ENCODE peak calls at places on chromosomes 13 and 19, in nine cellular contexts. One of them, this sample, is unnamed.

GRCh38 chr13:55302568-55302967 is 1838.2 kb upstream of the PRR20A start:
- DNase-seq in activated CD4-positive, alpha-beta T cell treated with anti-CD3 and anti-CD28 coated beads for 24 hours: no peak
- DNase-seq in bronchial epithelial cell: no peak
- DNase-seq in heart left ventricle: no peak
- DNase-seq in NCI-H1105: no peak
- DNase-seq in T follicular helper cell: no peak
- DNase-seq in mucosa of gallbladder: no peak
- DNase-seq in lower lobe of right lung: no peak
- DNase-seq in IMR-90: no peak
- DNase-seq in this sample: no peak

GRCh38 chr19:1161716-1162115 is 12.4 kb downstream of the SBNO2 start:
- DNase-seq in activated CD4-positive, alpha-beta T cell treated with anti-CD3 and anti-CD28 coated beads for 24 hours: no peak
- DNase-seq in bronchial epithelial cell: peak
- DNase-seq in heart left ventricle: no peak
- DNase-seq in NCI-H1105: no peak
- DNase-seq in T follicular helper cell: no peak
- DNase-seq in mucosa of gallbladder: no peak
- DNase-seq in lower lobe of right lung: peak
- DNase-seq in IMR-90: peak
- DNase-seq in this sample: no peak

GRCh38 chr19:18469245-18470107 is 31.5 kb upstream of the ISYNA1 start:
- DNase-seq in activated CD4-positive, alpha-beta T cell treated with anti-CD3 and anti-CD28 coated beads for 24 hours: peak
- DNase-seq in bronchial epithelial cell: no peak
- DNase-seq in heart left ventricle: peak
- DNase-seq in NCI-H1105: peak
- DNase-seq in T follicular helper cell: peak
- DNase-seq in mucosa of gallbladder: peak
- DNase-seq in lower lobe of right lung: peak
- DNase-seq in IMR-90: peak
- DNase-seq in this sample: peak

GRCh38 chr13:30338331-30338851 is 31.0 kb upstream of the KATNAL1 start:
- DNase-seq in activated CD4-positive, alpha-beta T cell treated with anti-CD3 and anti-CD28 coated beads for 24 hours: no peak
- DNase-seq in bronchial epithelial cell: peak
- DNase-seq in heart left ventricle: no peak
- DNase-seq in NCI-H1105: no peak
- DNase-seq in T follicular helper cell: no peak
- DNase-seq in mucosa of gallbladder: peak
- DNase-seq in lower lobe of right lung: no peak
- DNase-seq in IMR-90: peak
- DNase-seq in this sample: peak

GRCh38 chr19:29849234-29849633 is 37.4 kb downstream of the CCNE1 start:
- DNase-seq in activated CD4-positive, alpha-beta T cell treated with anti-CD3 and anti-CD28 coated beads for 24 hours: no peak
- DNase-seq in bronchial epithelial cell: no peak
- DNase-seq in heart left ventricle: no peak
- DNase-seq in NCI-H1105: no peak
- DNase-seq in T follicular helper cell: no peak
- DNase-seq in mucosa of gallbladder: no peak
- DNase-seq in lower lobe of right lung: no peak
- DNase-seq in IMR-90: no peak
- DNase-seq in this sample: no peak

GRCh38 chr13:41700790-41701310 is 243.5 kb downstream of the RGCC start:
- DNase-seq in activated CD4-positive, alpha-beta T cell treated with anti-CD3 and anti-CD28 coated beads for 24 hours: no peak
- DNase-seq in bronchial epithelial cell: peak
- DNase-seq in heart left ventricle: peak
- DNase-seq in NCI-H1105: peak
- DNase-seq in T follicular helper cell: no peak
- DNase-seq in mucosa of gallbladder: peak
- DNase-seq in lower lobe of right lung: no peak
- DNase-seq in IMR-90: peak
- DNase-seq in this sample: no peak

GRCh38 chr13:56166864-56167263 is 973.9 kb upstream of the PRR20A start:
- DNase-seq in activated CD4-positive, alpha-beta T cell treated with anti-CD3 and anti-CD28 coated beads for 24 hours: no peak
- DNase-seq in bronchial epithelial cell: no peak
- DNase-seq in heart left ventricle: no peak
- DNase-seq in NCI-H1105: no peak
- DNase-seq in T follicular helper cell: no peak
- DNase-seq in mucosa of gallbladder: no peak
- DNase-seq in lower lobe of right lung: no peak
- DNase-seq in IMR-90: no peak
- DNase-seq in this sample: no peak

GRCh38 chr13:71624641-71625040 is 242.4 kb downstream of the DACH1 start:
- DNase-seq in activated CD4-positive, alpha-beta T cell treated with anti-CD3 and anti-CD28 coated beads for 24 hours: no peak
- DNase-seq in bronchial epithelial cell: no peak
- DNase-seq in heart left ventricle: no peak
- DNase-seq in NCI-H1105: no peak
- DNase-seq in T follicular helper cell: no peak
- DNase-seq in mucosa of gallbladder: no peak
- DNase-seq in lower lobe of right lung: no peak
- DNase-seq in IMR-90: no peak
- DNase-seq in this sample: no peak

GRCh38 chr13:71659427-71659826 is 207.6 kb downstream of the DACH1 start:
- DNase-seq in activated CD4-positive, alpha-beta T cell treated with anti-CD3 and anti-CD28 coated beads for 24 hours: no peak
- DNase-seq in bronchial epithelial cell: no peak
- DNase-seq in heart left ventricle: no peak
- DNase-seq in NCI-H1105: no peak
- DNase-seq in T follicular helper cell: no peak
- DNase-seq in mucosa of gallbladder: no peak
- DNase-seq in lower lobe of right lung: no peak
- DNase-seq in IMR-90: no peak
- DNase-seq in this sample: no peak

GRCh38 chr13:113152894-113153809 is 5.3 kb upstream of the PROZ start:
- DNase-seq in activated CD4-positive, alpha-beta T cell treated with anti-CD3 and anti-CD28 coated beads for 24 hours: no peak
- DNase-seq in bronchial epithelial cell: no peak
- DNase-seq in heart left ventricle: peak
- DNase-seq in NCI-H1105: peak
- DNase-seq in T follicular helper cell: no peak
- DNase-seq in mucosa of gallbladder: peak
- DNase-seq in lower lobe of right lung: peak
- DNase-seq in IMR-90: no peak
- DNase-seq in this sample: no peak

GRCh38 chr13:23868521-23868920 is 20.7 kb downstream of the MIPEP start:
- DNase-seq in activated CD4-positive, alpha-beta T cell treated with anti-CD3 and anti-CD28 coated beads for 24 hours: no peak
- DNase-seq in bronchial epithelial cell: peak
- DNase-seq in heart left ventricle: no peak
- DNase-seq in NCI-H1105: no peak
- DNase-seq in T follicular helper cell: no peak
- DNase-seq in mucosa of gallbladder: no peak
- DNase-seq in lower lobe of right lung: no peak
- DNase-seq in IMR-90: peak
- DNase-seq in this sample: no peak

GRCh38 chr19:45009625-45010255 is 8.5 kb downstream of the RELB start:
- DNase-seq in activated CD4-positive, alpha-beta T cell treated with anti-CD3 and anti-CD28 coated beads for 24 hours: no peak
- DNase-seq in bronchial epithelial cell: peak
- DNase-seq in heart left ventricle: no peak
- DNase-seq in NCI-H1105: no peak
- DNase-seq in T follicular helper cell: no peak
- DNase-seq in mucosa of gallbladder: no peak
- DNase-seq in lower lobe of right lung: no peak
- DNase-seq in IMR-90: no peak
- DNase-seq in this sample: no peak

GRCh38 chr19:52941941-52942370 is 18.7 kb upstream of the ZNF888 start:
- DNase-seq in activated CD4-positive, alpha-beta T cell treated with anti-CD3 and anti-CD28 coated beads for 24 hours: no peak
- DNase-seq in bronchial epithelial cell: peak
- DNase-seq in heart left ventricle: peak
- DNase-seq in NCI-H1105: peak
- DNase-seq in T follicular helper cell: no peak
- DNase-seq in mucosa of gallbladder: no peak
- DNase-seq in lower lobe of right lung: peak
- DNase-seq in IMR-90: peak
- DNase-seq in this sample: no peak

GRCh38 chr19:40663712-40664692 is 26.4 kb downstream of the NUMBL start:
- DNase-seq in activated CD4-positive, alpha-beta T cell treated with anti-CD3 and anti-CD28 coated beads for 24 hours: no peak
- DNase-seq in bronchial epithelial cell: no peak
- DNase-seq in heart left ventricle: peak
- DNase-seq in NCI-H1105: no peak
- DNase-seq in T follicular helper cell: no peak
- DNase-seq in mucosa of gallbladder: no peak
- DNase-seq in lower lobe of right lung: no peak
- DNase-seq in IMR-90: peak
- DNase-seq in this sample: no peak

GRCh38 chr13:111893071-111893606 is 173.8 kb upstream of the SOX1 start:
- DNase-seq in activated CD4-positive, alpha-beta T cell treated with anti-CD3 and anti-CD28 coated beads for 24 hours: no peak
- DNase-seq in bronchial epithelial cell: no peak
- DNase-seq in heart left ventricle: no peak
- DNase-seq in NCI-H1105: no peak
- DNase-seq in T follicular helper cell: no peak
- DNase-seq in mucosa of gallbladder: no peak
- DNase-seq in lower lobe of right lung: no peak
- DNase-seq in IMR-90: no peak
- DNase-seq in this sample: no peak

GRCh38 chr19:4390862-4391693 is 9.3 kb downstream of the SH3GL1 start:
- DNase-seq in activated CD4-positive, alpha-beta T cell treated with anti-CD3 and anti-CD28 coated beads for 24 hours: no peak
- DNase-seq in bronchial epithelial cell: peak
- DNase-seq in heart left ventricle: no peak
- DNase-seq in NCI-H1105: no peak
- DNase-seq in T follicular helper cell: no peak
- DNase-seq in mucosa of gallbladder: peak
- DNase-seq in lower lobe of right lung: no peak
- DNase-seq in IMR-90: no peak
- DNase-seq in this sample: no peak

GRCh38 chr19:4060621-4061177 is 6.0 kb downstream of the ZBTB7A start:
- DNase-seq in activated CD4-positive, alpha-beta T cell treated with anti-CD3 and anti-CD28 coated beads for 24 hours: no peak
- DNase-seq in bronchial epithelial cell: no peak
- DNase-seq in heart left ventricle: no peak
- DNase-seq in NCI-H1105: no peak
- DNase-seq in T follicular helper cell: no peak
- DNase-seq in mucosa of gallbladder: no peak
- DNase-seq in lower lobe of right lung: peak
- DNase-seq in IMR-90: no peak
- DNase-seq in this sample: no peak

GRCh38 chr19:45484273-45484945 is 12.4 kb downstream of the RTN2 start:
- DNase-seq in activated CD4-positive, alpha-beta T cell treated with anti-CD3 and anti-CD28 coated beads for 24 hours: no peak
- DNase-seq in bronchial epithelial cell: peak
- DNase-seq in heart left ventricle: no peak
- DNase-seq in NCI-H1105: no peak
- DNase-seq in T follicular helper cell: no peak
- DNase-seq in mucosa of gallbladder: no peak
- DNase-seq in lower lobe of right lung: no peak
- DNase-seq in IMR-90: no peak
- DNase-seq in this sample: no peak

GRCh38 chr13:30364876-30365275 is 57.4 kb upstream of the UBE2L5 start:
- DNase-seq in activated CD4-positive, alpha-beta T cell treated with anti-CD3 and anti-CD28 coated beads for 24 hours: no peak
- DNase-seq in bronchial epithelial cell: no peak
- DNase-seq in heart left ventricle: no peak
- DNase-seq in NCI-H1105: no peak
- DNase-seq in T follicular helper cell: no peak
- DNase-seq in mucosa of gallbladder: no peak
- DNase-seq in lower lobe of right lung: no peak
- DNase-seq in IMR-90: peak
- DNase-seq in this sample: no peak

GRCh38 chr13:66312312-66313087 is 917.6 kb downstream of the PCDH9 start:
- DNase-seq in activated CD4-positive, alpha-beta T cell treated with anti-CD3 and anti-CD28 coated beads for 24 hours: no peak
- DNase-seq in bronchial epithelial cell: no peak
- DNase-seq in heart left ventricle: no peak
- DNase-seq in NCI-H1105: no peak
- DNase-seq in T follicular helper cell: no peak
- DNase-seq in mucosa of gallbladder: peak
- DNase-seq in lower lobe of right lung: no peak
- DNase-seq in IMR-90: peak
- DNase-seq in this sample: no peak

GRCh38 chr19:12884926-12885748 is 1.9 kb downstream of the KLF1 start:
- DNase-seq in activated CD4-positive, alpha-beta T cell treated with anti-CD3 and anti-CD28 coated beads for 24 hours: peak
- DNase-seq in bronchial epithelial cell: peak
- DNase-seq in heart left ventricle: peak
- DNase-seq in NCI-H1105: no peak
- DNase-seq in T follicular helper cell: peak
- DNase-seq in mucosa of gallbladder: peak
- DNase-seq in lower lobe of right lung: peak
- DNase-seq in IMR-90: peak
- DNase-seq in this sample: no peak

GRCh38 chr19:49746206-49746958 is 16.7 kb downstream of the TSKS start:
- DNase-seq in activated CD4-positive, alpha-beta T cell treated with anti-CD3 and anti-CD28 coated beads for 24 hours: peak
- DNase-seq in bronchial epithelial cell: no peak
- DNase-seq in heart left ventricle: peak
- DNase-seq in NCI-H1105: no peak
- DNase-seq in T follicular helper cell: peak
- DNase-seq in mucosa of gallbladder: peak
- DNase-seq in lower lobe of right lung: peak
- DNase-seq in IMR-90: no peak
- DNase-seq in this sample: peak

GRCh38 chr19:57682226-57682766 is 519 bp downstream of the ZNF551 start:
- DNase-seq in activated CD4-positive, alpha-beta T cell treated with anti-CD3 and anti-CD28 coated beads for 24 hours: no peak
- DNase-seq in bronchial epithelial cell: no peak
- DNase-seq in heart left ventricle: no peak
- DNase-seq in NCI-H1105: no peak
- DNase-seq in T follicular helper cell: no peak
- DNase-seq in mucosa of gallbladder: no peak
- DNase-seq in lower lobe of right lung: no peak
- DNase-seq in IMR-90: no peak
- DNase-seq in this sample: no peak

GRCh38 chr13:112627161-112627560 is 39.2 kb upstream of the TUBGCP3 start:
- DNase-seq in activated CD4-positive, alpha-beta T cell treated with anti-CD3 and anti-CD28 coated beads for 24 hours: no peak
- DNase-seq in bronchial epithelial cell: no peak
- DNase-seq in heart left ventricle: no peak
- DNase-seq in NCI-H1105: no peak
- DNase-seq in T follicular helper cell: no peak
- DNase-seq in mucosa of gallbladder: no peak
- DNase-seq in lower lobe of right lung: no peak
- DNase-seq in IMR-90: no peak
- DNase-seq in this sample: no peak

GRCh38 chr19:42323473-42323851 is 2.0 kb upstream of the MEGF8 start:
- DNase-seq in activated CD4-positive, alpha-beta T cell treated with anti-CD3 and anti-CD28 coated beads for 24 hours: no peak
- DNase-seq in bronchial epithelial cell: no peak
- DNase-seq in heart left ventricle: no peak
- DNase-seq in NCI-H1105: no peak
- DNase-seq in T follicular helper cell: no peak
- DNase-seq in mucosa of gallbladder: no peak
- DNase-seq in lower lobe of right lung: no peak
- DNase-seq in IMR-90: no peak
- DNase-seq in this sample: no peak

GRCh38 chr13:23558675-23559536 is 11.3 kb upstream of the TNFRSF19 start:
- DNase-seq in activated CD4-positive, alpha-beta T cell treated with anti-CD3 and anti-CD28 coated beads for 24 hours: no peak
- DNase-seq in bronchial epithelial cell: peak
- DNase-seq in heart left ventricle: peak
- DNase-seq in NCI-H1105: no peak
- DNase-seq in T follicular helper cell: no peak
- DNase-seq in mucosa of gallbladder: peak
- DNase-seq in lower lobe of right lung: peak
- DNase-seq in IMR-90: peak
- DNase-seq in this sample: peak

GRCh38 chr13:113666951-113667701 is at the start of gene GRK1:
- DNase-seq in activated CD4-positive, alpha-beta T cell treated with anti-CD3 and anti-CD28 coated beads for 24 hours: no peak
- DNase-seq in bronchial epithelial cell: no peak
- DNase-seq in heart left ventricle: peak
- DNase-seq in NCI-H1105: no peak
- DNase-seq in T follicular helper cell: no peak
- DNase-seq in mucosa of gallbladder: no peak
- DNase-seq in lower lobe of right lung: peak
- DNase-seq in IMR-90: no peak
- DNase-seq in this sample: no peak

GRCh38 chr19:41785653-41786052 is 10.7 kb upstream of the CEACAM3 start:
- DNase-seq in activated CD4-positive, alpha-beta T cell treated with anti-CD3 and anti-CD28 coated beads for 24 hours: peak
- DNase-seq in bronchial epithelial cell: peak
- DNase-seq in heart left ventricle: peak
- DNase-seq in NCI-H1105: peak
- DNase-seq in T follicular helper cell: peak
- DNase-seq in mucosa of gallbladder: peak
- DNase-seq in lower lobe of right lung: peak
- DNase-seq in IMR-90: peak
- DNase-seq in this sample: peak